ENCODE peak calls at places on chromosomes 4 and X, in four cellular contexts. D, J, Y and B are unnamed samples. For H3K4me1, the result is how much of the 10 kb centered on the place peaks cover.

GRCh38 chr4:187972135-187972534 is 23.4 kb upstream of the ZFP42 start:
- DNase-seq in D (no peak), J (no peak), Y (no peak), B (no peak)

GRCh38 chrX:39808471-39808917 is 289.3 kb downstream of the BCOR start:
- DNase-seq in D (no peak), J (no peak), Y (no peak), B (no peak)

GRCh38 chr4:134544303-134544761 is 342.7 kb upstream of the PABPC4L start:
- DNase-seq in D (no peak), J (no peak), Y (no peak), B (no peak)

GRCh38 chr4:184978211-184978610 is 40.1 kb upstream of the HELT start:
- DNase-seq in D (peak), J (no peak), Y (no peak), B (no peak)

GRCh38 chr4:48247142-48247877 is 22.3 kb downstream of the TEC start:
- DNase-seq in D (no peak), J (peak), Y (no peak), B (no peak)

GRCh38 chrX:140701480-140701879 is 8.1 kb upstream of the LINC00632 start:
- DNase-seq in D (no peak), J (no peak), Y (no peak), B (no peak)

GRCh38 chr4:41446391-41446790 is 91.6 kb upstream of the LIMCH1 start:
- DNase-seq in D (no peak), J (no peak), Y (no peak), B (no peak)

GRCh38 chr4:37440519-37440900 is 196.0 kb downstream of the NWD2 start:
- DNase-seq in D (no peak), J (no peak), Y (no peak), B (no peak)

GRCh38 chrX:71095971-71096701 is 485 bp downstream of the FOXO4 start:
- DNase-seq in D (peak), J (no peak), Y (peak), B (no peak)

GRCh38 chr4:156228706-156229105 is 275.0 kb upstream of the CTSO start:
- DNase-seq in D (no peak), J (no peak), Y (no peak), B (no peak)

GRCh38 chr4:60042941-60043340 is 1157.2 kb upstream of the ADGRL3 start:
- DNase-seq in D (no peak), J (no peak), Y (no peak), B (no peak)

GRCh38 chr4:152778656-152779512 is 646 bp downstream of the TIGD4 start:
- DNase-seq in D (peak), J (no peak), Y (no peak), B (no peak)

GRCh38 chr4:5954056-5954760 is 61.3 kb upstream of the CRMP1 start:
- DNase-seq in D (no peak), J (no peak), Y (no peak), B (no peak)

GRCh38 chrX:151735219-151735618 is 673 bp downstream of the CNGA2 start:
- DNase-seq in D (no peak), J (no peak), Y (no peak), B (no peak)

GRCh38 chr4:55184600-55185523 is 59.5 kb upstream of the KDR start:
- DNase-seq in D (no peak), J (no peak), Y (peak), B (peak)

GRCh38 chr4:117491531-117491930 is 406.2 kb upstream of the TRAM1L1 start:
- DNase-seq in D (no peak), J (no peak), Y (no peak), B (no peak)

GRCh38 chr4:77220841-77221613 is 64.0 kb downstream of the CCNG2 start:
- DNase-seq in D (no peak), J (no peak), Y (no peak), B (no peak)

GRCh38 chrX:347351-348117 is 28.9 kb upstream of the GTPBP6 start:
- DNase-seq in D (no peak), J (no peak), Y (no peak), B (no peak)

GRCh38 chr4:143188325-143189088 is 3.8 kb downstream of the USP38 start:
- DNase-seq in D (no peak), J (no peak), Y (no peak), B (peak)

GRCh38 chr4:38759077-38759789 is 23.6 kb downstream of the TLR10 start:
- DNase-seq in D (peak), J (peak), Y (peak), B (peak)

GRCh38 chr4:84342161-84342560 is 156.9 kb downstream of the NKX6-1 start:
- DNase-seq in D (no peak), J (no peak), Y (no peak), B (no peak)

GRCh38 chr4:41142946-41143720 is 71.2 kb downstream of the APBB2 start:
- DNase-seq in D (no peak), J (no peak), Y (no peak), B (no peak)

GRCh38 chr4:87865288-87865687 is 32.5 kb downstream of the MEPE start:
- DNase-seq in D (no peak), J (no peak), Y (no peak), B (no peak)

GRCh38 chrX:124240422-124240821 is 92.0 kb upstream of the TEX13D start:
- DNase-seq in D (no peak), J (no peak), Y (no peak), B (no peak)

GRCh38 chrX:103170216-103170615 is 44.7 kb upstream of the BEX4 start:
- DNase-seq in D (no peak), J (no peak), Y (no peak), B (no peak)

GRCh38 chr4:81214518-81215218 is 354 bp downstream of the PRKG2 start:
- DNase-seq in D (peak), J (no peak), Y (no peak), B (peak)

GRCh38 chr4:130210871-130211270 is 1114.9 kb downstream of the C4orf33 start:
- DNase-seq in D (no peak), J (no peak), Y (no peak), B (no peak)

GRCh38 chrX:153468008-153468580 is 2.3 kb downstream of the HAUS7 start:
- DNase-seq in D (no peak), J (no peak), Y (no peak), B (no peak)

GRCh38 chr4:114163051-114163450 is 183.6 kb upstream of the ARSJ start:
- DNase-seq in D (no peak), J (no peak), Y (no peak), B (no peak)

GRCh38 chr4:175456131-175456530 is 355.9 kb downstream of the GPM6A start:
- DNase-seq in D (no peak), J (no peak), Y (no peak), B (no peak)

GRCh38 chrX:53440101-53440500 is 5.9 kb upstream of the HSD17B10 start:
- DNase-seq in D (no peak), J (no peak), Y (no peak), B (no peak)

GRCh38 chrX:150476183-150476699 is 92.2 kb upstream of the MTM1 start:
- DNase-seq in D (no peak), J (no peak), Y (no peak), B (no peak)

GRCh38 chrX:39065051-39065871 is 264.0 kb downstream of the MID1IP1 start:
- DNase-seq in D (no peak), J (no peak), Y (no peak), B (no peak)

GRCh38 chr4:65968873-65969272 is 298.6 kb upstream of the EPHA5 start:
- DNase-seq in D (no peak), J (no peak), Y (no peak), B (no peak)

GRCh38 chr4:83865417-83866150 is 329.7 kb downstream of the GPAT3 start:
- DNase-seq in D (no peak), J (no peak), Y (no peak), B (no peak)

DNA sequence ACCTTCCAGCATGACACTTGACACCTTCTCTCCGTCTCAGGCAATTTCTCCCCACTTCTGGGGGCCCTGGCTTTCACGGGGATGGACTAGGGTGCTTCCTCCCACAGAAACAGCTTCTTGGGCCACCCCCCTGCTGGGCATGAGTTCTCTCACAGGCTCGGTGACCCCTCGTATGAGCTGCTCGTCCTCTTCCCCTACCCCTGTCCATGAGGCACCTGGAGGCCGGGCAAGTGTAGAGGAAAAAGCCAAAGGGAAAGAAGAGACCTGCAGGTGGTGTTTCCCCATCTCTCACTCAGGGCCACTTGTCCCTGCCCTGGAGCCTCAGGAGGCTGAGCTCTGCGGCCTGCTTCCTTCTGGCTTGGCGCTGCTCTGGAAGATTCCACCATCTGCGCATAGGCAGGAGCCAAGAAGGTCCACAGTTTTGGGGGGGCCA is 1.9 kb upstream of the RGS12 start:
- DNase-seq in D (no peak), J (no peak), Y (no peak), B (no peak)
- H3K4me3 ChIP-seq in D (no peak), J (no peak), Y (no peak), B (no peak)

GRCh38 chrX:130086414-130087207 is 23.7 kb downstream of the ELF4 start:
- DNase-seq in D (peak), J (no peak), Y (no peak), B (peak)

GRCh38 chrX:130094712-130095111 is 15.6 kb downstream of the ELF4 start:
- DNase-seq in D (no peak), J (no peak), Y (no peak), B (no peak)

GRCh38 chrX:130095249-130095648 is 15.0 kb downstream of the ELF4 start:
- DNase-seq in D (no peak), J (no peak), Y (no peak), B (no peak)

GRCh38 chrX:130093271-130093670 is 17.0 kb downstream of the ELF4 start:
- DNase-seq in D (no peak), J (no peak), Y (no peak), B (no peak)

DNA sequence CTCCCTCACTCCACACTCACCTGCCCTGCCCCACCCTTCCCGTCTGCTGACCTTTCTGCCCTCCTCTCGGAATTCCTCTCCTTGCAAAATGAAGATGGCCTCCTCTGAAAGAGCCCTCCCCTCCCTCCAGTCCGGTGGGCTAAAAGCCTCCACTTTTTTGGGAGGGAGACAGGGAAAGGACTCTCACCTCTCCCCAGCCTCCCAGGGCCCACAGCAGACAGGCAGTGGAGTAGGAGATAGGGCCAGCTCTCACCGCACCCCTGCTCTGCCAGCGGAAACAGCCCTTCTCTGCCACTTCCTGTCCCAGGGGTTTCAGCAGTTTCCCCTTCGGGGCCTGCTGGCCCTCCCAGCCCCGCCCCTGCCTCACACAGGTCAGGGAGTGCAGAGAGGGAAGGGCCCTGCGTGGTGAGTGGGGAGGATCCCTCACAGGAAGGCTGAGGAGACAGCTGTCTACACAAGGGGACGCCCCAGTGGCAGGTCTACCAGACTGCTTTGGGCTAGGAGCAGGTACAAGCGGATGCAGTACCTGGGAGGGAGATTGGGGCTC is 18.2 kb downstream of the ELF4 start:
- DNase-seq in D (peak), J (peak), Y (peak), B (peak)
- H3K4me1 ChIP-seq in D (under half), J (under half), Y (under half), B (half or more)

DNA sequence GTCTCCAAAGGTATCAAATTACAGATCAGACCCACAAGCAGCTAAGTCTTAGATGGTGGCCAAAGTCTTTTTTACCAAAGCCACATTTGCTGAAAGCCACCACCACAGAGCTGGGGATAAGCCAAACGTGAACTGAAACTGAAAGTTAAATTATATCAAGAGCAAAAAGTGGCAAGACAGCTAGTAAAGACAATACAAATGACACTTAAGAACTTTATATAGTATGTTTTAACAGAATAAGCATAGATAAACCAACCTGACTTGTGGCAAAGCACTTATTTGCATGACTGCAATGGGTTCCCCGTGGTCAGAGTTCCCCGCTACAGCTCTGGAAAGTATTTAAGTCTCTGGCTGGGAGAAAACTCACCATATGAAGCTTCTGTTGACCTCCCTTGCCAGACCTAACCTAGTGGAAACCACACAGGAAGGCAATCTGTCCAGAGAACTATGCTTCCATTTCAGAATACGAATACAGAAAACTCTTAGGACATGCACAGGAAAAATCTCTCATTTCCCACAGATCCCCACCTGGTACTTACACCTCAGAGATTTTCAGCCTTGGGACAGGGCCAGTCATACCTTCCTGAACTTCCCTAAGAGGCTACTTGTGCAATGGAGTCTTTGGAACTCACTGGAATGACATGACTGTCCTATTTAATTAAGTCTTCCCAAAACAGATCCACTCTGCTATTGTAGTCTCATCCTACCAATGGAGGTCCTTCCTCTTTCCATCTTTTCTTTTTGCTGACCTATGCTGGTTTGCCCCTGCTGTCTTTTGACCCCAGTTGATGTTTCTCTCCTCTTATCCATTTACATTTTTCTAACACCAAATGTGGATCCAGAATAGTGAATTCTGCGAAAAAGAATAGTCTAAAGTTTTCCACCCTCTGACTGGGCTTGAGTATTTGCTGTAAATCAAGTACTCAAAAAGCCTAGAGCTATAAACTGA is 225.1 kb downstream of the NR3C2 start:
- DNase-seq in D (no peak), J (peak), Y (no peak), B (peak)
- H3K4me3 ChIP-seq in D (no peak), J (no peak), Y (no peak), B (peak)

DNA sequence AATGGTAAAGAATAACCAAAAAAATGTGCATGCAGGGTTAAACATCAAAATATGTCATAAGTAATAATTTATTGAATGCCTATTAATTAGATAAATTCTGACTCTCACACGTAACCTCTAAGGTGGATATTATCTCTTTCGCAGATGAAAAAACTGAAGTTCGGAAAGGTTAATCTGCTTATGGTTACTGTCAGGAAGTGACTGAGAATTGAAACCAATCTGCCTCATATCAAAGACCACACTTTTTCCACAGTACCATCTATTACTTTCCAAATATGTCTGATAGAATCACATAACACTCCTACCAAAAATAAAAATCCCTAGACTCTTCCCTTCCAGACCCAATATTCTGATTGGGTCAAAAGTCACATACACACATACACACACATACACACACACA is 6.2 kb downstream of the CHIC2 start:
- DNase-seq in D (no peak), J (no peak), Y (no peak), B (peak)
- H3K4me1 ChIP-seq in D (under half), J (under half), Y (under half), B (half or more)

GRCh38 chrX:88284844-88285243 is 462.2 kb upstream of the CPXCR1 start:
- DNase-seq in D (no peak), J (no peak), Y (no peak), B (no peak)
- H3K4me3 ChIP-seq in D (no peak), J (no peak), Y (no peak), B (no peak)

DNA sequence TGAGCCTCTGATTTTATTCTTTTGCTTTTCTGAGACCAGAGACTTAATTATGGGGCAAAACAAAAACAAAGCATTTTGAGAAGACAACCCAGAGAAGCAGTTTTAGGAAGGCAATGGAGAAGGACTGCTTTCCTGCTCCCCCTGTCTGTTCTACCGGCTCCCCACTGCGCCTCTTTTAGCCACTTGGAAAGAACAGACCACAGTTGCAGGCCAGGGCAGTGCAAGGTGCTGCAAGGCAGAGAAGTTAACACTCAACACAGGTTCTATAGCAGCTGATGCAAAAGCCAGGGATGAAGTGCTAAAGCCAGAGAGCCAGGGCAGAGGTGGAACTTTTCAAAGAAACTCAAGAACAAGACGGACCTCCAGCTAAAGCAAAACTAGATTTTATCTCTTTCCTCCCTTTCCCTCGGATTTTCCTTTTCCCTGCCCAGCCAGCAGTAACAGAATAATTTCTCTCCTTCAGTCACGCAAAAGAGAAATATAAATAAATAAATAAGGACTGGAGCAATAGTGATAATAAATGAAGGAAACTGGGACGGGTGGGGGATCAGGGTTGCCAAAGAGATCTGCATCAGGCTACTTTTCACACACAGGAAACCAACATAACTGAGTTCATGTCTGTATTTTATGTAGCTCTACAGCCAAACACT is 10.4 kb downstream of the SH3RF1 start:
- DNase-seq in D (no peak), J (no peak), Y (no peak), B (no peak)
- H3K4me1 ChIP-seq in D (under half), J (under half), Y (under half), B (under half)

GRCh38 chr4:119027815-119028214 is 107.8 kb upstream of the MYOZ2 start:
- DNase-seq in D (no peak), J (no peak), Y (no peak), B (no peak)
- H3K4me3 ChIP-seq in D (no peak), J (no peak), Y (no peak), B (no peak)